ENCODE peak calls at places on chromosomes 16 and 17, in four cellular contexts. I, T, W and N are unnamed samples.

GRCh38 chr17:75950850-75951554 is 10.2 kb upstream of the FBF1 start:
- DNase-seq in I (no peak), T (peak), W (no peak), N (no peak)

GRCh38 chr16:81551821-81552304 is 107.3 kb downstream of the CMIP start:
- DNase-seq in I (no peak), T (peak), W (no peak), N (no peak)

GRCh38 chr17:74670329-74670728 is 42.4 kb downstream of the CD300LF start:
- DNase-seq in I (no peak), T (no peak), W (no peak), N (no peak)

GRCh38 chr16:83952587-83952939 is 477 bp upstream of the OSGIN1 start:
- DNase-seq in I (no peak), T (no peak), W (no peak), N (no peak)

GRCh38 chr17:48722924-48723554 is at the start of gene PRAC2:
- DNase-seq in I (no peak), T (no peak), W (no peak), N (no peak)

GRCh38 chr17:30580916-30581315 is 103.7 kb downstream of the GOSR1 start:
- DNase-seq in I (no peak), T (no peak), W (no peak), N (no peak)

GRCh38 chr17:6639651-6640535 is 618 bp downstream of the KIAA0753 start:
- DNase-seq in I (peak), T (peak), W (no peak), N (no peak)

GRCh38 chr17:27807567-27808470 is 7.5 kb upstream of the NOS2 start:
- DNase-seq in I (no peak), T (no peak), W (no peak), N (peak)

GRCh38 chr17:6366144-6366755 is 68.7 kb downstream of the AIPL1 start:
- DNase-seq in I (no peak), T (no peak), W (no peak), N (no peak)

GRCh38 chr16:85664580-85665372 is 24.0 kb downstream of the GINS2 start:
- DNase-seq in I (no peak), T (no peak), W (no peak), N (no peak)

GRCh38 chr17:81117672-81118198 is 47.6 kb upstream of the PVALEF start:
- DNase-seq in I (no peak), T (no peak), W (no peak), N (no peak)

GRCh38 chr16:85262558-85263196 is 150.4 kb upstream of the CIBAR2 start:
- DNase-seq in I (no peak), T (no peak), W (no peak), N (no peak)

GRCh38 chr16:1792836-1793577 is 498 bp downstream of the IGFALS start:
- DNase-seq in I (no peak), T (no peak), W (no peak), N (no peak)

GRCh38 chr17:7356072-7356549 is 1.2 kb downstream of the TMEM95 start:
- DNase-seq in I (peak), T (peak), W (no peak), N (no peak)

GRCh38 chr16:81956213-81956948 is 54.9 kb downstream of the SDR42E1 start:
- DNase-seq in I (no peak), T (no peak), W (no peak), N (no peak)

GRCh38 chr17:32894245-32894644 is 17.3 kb upstream of the MYO1D start:
- DNase-seq in I (no peak), T (no peak), W (no peak), N (no peak)

GRCh38 chr17:31857920-31858646 is 961 bp downstream of the COPRS start:
- DNase-seq in I (no peak), T (no peak), W (no peak), N (no peak)

GRCh38 chr17:31856750-31857149 is 2.3 kb downstream of the COPRS start:
- DNase-seq in I (no peak), T (no peak), W (no peak), N (no peak)

GRCh38 chr17:31853911-31854470 is 5.1 kb downstream of the COPRS start:
- DNase-seq in I (no peak), T (no peak), W (peak), N (no peak)

GRCh38 chr17:31858647-31859486 is at the start of gene COPRS:
- DNase-seq in I (peak), T (peak), W (peak), N (no peak)

DNA sequence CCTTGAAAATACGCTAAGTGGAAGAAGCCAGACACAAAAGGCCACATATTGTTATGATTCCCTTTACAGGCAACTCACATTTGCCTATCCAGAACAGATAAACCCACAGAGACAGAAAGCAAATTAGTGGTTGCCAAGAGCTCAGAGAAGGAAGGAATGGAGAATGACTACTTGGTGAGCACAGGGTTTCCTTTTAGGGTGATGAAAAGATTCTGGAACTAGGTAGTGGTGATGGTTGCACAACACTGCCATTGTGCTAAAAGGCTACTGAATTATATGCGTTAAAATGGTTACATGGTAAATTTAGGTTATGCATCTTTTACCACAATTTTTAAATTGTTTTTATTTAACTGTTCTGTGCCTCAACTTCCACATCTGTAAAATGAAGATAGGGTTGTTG is 4.4 kb downstream of the COPRS start:
- DNase-seq in I (no peak), T (no peak), W (no peak), N (no peak)
- TF ChIP-seq CHD4 in I (no peak), T (no peak), W (no peak), N (no peak)

GRCh38 chr16:610513-611381 is 20.0 kb upstream of the WFIKKN1 start:
- DNase-seq in I (no peak), T (peak), W (peak), N (no peak)
- TF ChIP-seq BHLHE40 in I (no peak), T (no peak), W (peak), N (no peak)

DNA sequence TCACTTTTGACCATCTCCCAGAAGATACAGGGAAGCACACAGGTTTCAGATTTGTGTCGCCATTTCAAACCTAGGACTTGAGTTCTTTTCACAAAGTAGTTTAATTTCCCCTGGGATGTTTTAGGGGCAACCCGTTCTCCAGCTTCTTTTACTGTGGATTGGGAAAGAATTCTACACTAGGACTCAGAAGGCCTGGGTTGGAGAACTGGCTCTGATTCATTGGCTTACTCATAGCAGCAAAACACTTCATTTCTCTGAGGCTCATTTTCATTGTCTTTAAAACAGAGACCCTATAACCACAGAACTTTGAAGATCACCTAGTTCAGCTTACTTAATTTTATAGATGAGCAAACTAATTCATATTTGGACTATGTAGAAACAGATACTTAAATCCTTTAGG is 175.9 kb upstream of the SALL1 start:
- DNase-seq in I (no peak), T (no peak), W (no peak), N (no peak)
- TF ChIP-seq CHD4 in I (no peak), T (no peak), W (no peak), N (no peak)

DNA sequence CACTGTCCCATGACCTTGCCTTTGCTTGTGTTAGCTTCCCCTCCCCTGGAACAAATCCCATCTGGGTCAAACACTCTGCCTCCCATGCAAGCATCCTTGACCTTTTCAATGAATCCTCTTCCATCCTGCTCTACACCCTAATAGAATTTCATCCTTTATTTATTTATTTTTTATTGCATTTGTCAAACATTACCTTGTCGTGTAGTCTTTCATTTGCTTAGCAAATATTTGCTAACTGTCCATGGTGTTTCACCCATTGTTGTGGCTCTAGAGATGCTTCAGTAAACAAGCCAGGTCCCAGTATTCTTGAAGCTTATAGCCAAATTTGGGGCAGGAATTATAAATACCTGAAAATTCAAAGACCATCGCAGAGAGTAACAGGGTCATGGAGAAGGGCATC is 51.0 kb upstream of the MRTFB start:
- DNase-seq in I (peak), T (no peak), W (peak), N (no peak)
- TF ChIP-seq BHLHE40 in I (no peak), T (no peak), W (no peak), N (no peak)

GRCh38 chr17:3792481-3792880 is 8.5 kb downstream of the ITGAE start:
- DNase-seq in I (no peak), T (no peak), W (no peak), N (no peak)
- TF ChIP-seq CHD4 in I (no peak), T (no peak), W (no peak), N (no peak)

GRCh38 chr17:8940866-8941471 is 24.5 kb downstream of the PIK3R5 start:
- DNase-seq in I (no peak), T (no peak), W (no peak), N (no peak)
- TF ChIP-seq BHLHE40 in I (no peak), T (no peak), W (no peak), N (no peak)

GRCh38 chr17:57945999-57946797 is 9.0 kb downstream of the CUEDC1 start:
- DNase-seq in I (no peak), T (no peak), W (no peak), N (no peak)

GRCh38 chr17:57948555-57949420 is 6.4 kb downstream of the CUEDC1 start:
- DNase-seq in I (peak), T (no peak), W (no peak), N (no peak)

GRCh38 chr17:57948169-57948554 is 7.0 kb downstream of the CUEDC1 start:
- DNase-seq in I (no peak), T (no peak), W (no peak), N (no peak)

GRCh38 chr17:57947369-57947768 is 7.8 kb downstream of the CUEDC1 start:
- DNase-seq in I (no peak), T (no peak), W (no peak), N (no peak)

GRCh38 chr17:57946798-57947358 is 8.3 kb downstream of the CUEDC1 start:
- DNase-seq in I (peak), T (no peak), W (peak), N (peak)
- TF ChIP-seq CHD4 in I (no peak), T (no peak), W (peak), N (no peak)